ENCODE peak calls at places on chromosomes 4 and X, in four cellular contexts. D is T-helper 2 cell, M is HEK293T, C is NCI-H774. U is an unnamed sample.

GRCh38 chrX:44462851-44463250 is 79.8 kb downstream of the FUNDC1 start:
- DNase-seq in C (no peak), D (no peak), M (no peak), U (no peak)

GRCh38 chrX:108199691-108200090 is 108.1 kb downstream of the ATG4A start:
- DNase-seq in M (peak), D (no peak), C (peak), U (peak)

GRCh38 chr4:107283587-107284559 is 247.8 kb upstream of the DKK2 start:
- DNase-seq in D (no peak), M (no peak), C (no peak), U (no peak)

GRCh38 chr4:8292388-8293107 is 23.0 kb downstream of the HTRA3 start:
- DNase-seq in C (no peak), D (no peak), M (no peak), U (no peak)

GRCh38 chr4:126018274-126018673 is 703.5 kb downstream of the FAT4 start:
- DNase-seq in M (no peak), D (no peak), C (no peak), U (no peak)

GRCh38 chr4:120801171-120801758 is 121.3 kb downstream of the PRDM5 start:
- DNase-seq in C (no peak), M (no peak), D (no peak), U (no peak)

GRCh38 chr4:87041142-87041541 is 106.3 kb downstream of the AFF1 start:
- DNase-seq in D (no peak), C (no peak), M (no peak), U (no peak)

GRCh38 chr4:108619372-108620100 is 840 bp upstream of the RPL34 start:
- DNase-seq in C (no peak), M (no peak), D (no peak), U (no peak)

GRCh38 chr4:70712150-70712549 is 9.6 kb upstream of the RUFY3 start:
- DNase-seq in D (no peak), C (no peak), M (no peak), U (no peak)

GRCh38 chr4:123170843-123171242 is 225.8 kb upstream of the SPRY1 start:
- DNase-seq in D (no peak), C (no peak), M (no peak), U (no peak)

GRCh38 chr4:10977534-10977933 is 293.0 kb upstream of the CLNK start:
- DNase-seq in M (no peak), C (no peak), D (no peak), U (no peak)

GRCh38 chr4:78829296-78829695 is 53.1 kb downstream of the BMP2K start:
- DNase-seq in M (no peak), D (no peak), C (no peak), U (no peak)

GRCh38 chrX:28787206-28787605 is 200.0 kb downstream of the IL1RAPL1 start:
- DNase-seq in D (no peak), C (no peak), M (no peak), U (no peak)

GRCh38 chr4:36624030-36624429 is 342.6 kb downstream of the DTHD1 start:
- DNase-seq in D (no peak), M (no peak), C (no peak), U (no peak)

GRCh38 chrX:150635952-150636351 is 57.2 kb upstream of the MTMR1 start:
- DNase-seq in M (no peak), D (no peak), C (no peak), U (no peak)

GRCh38 chrX:71930298-71930697 is 19.7 kb downstream of the NHSL2 start:
- DNase-seq in C (no peak), M (no peak), D (no peak), U (no peak)

GRCh38 chr4:78058591-78059523 is 1.7 kb downstream of the FRAS1 start:
- DNase-seq in D (no peak), C (no peak), M (peak), U (no peak)

GRCh38 chr4:9762823-9763475 is 18.5 kb upstream of the DRD5 start:
- DNase-seq in D (no peak), M (peak), C (peak), U (peak)

GRCh38 chr4:4327652-4328121 is 37.6 kb downstream of the ZBTB49 start:
- DNase-seq in D (no peak), M (peak), C (no peak), U (no peak)

GRCh38 chrX:133859860-133860259 is 125.5 kb downstream of the GPC3 start:
- DNase-seq in C (no peak), M (no peak), D (no peak), U (no peak)

GRCh38 chr4:142778430-142778829 is 67.7 kb downstream of the INPP4B start:
- DNase-seq in C (no peak), M (no peak), D (no peak), U (no peak)

GRCh38 chr4:40055873-40056721 is 553 bp upstream of the N4BP2 start:
- DNase-seq in D (peak), M (peak), C (peak), U (no peak)